ENCODE peak calls at places on chromosome 19, in six cellular contexts. One of them, this sample, is unnamed.

GRCh38 chr19:3506384-3507340 is 551 bp downstream of the FZR1 start:
- DNase-seq in GM12878: no peak
- DNase-seq in K562: peak
- DNase-seq in H1: no peak
- DNase-seq in GM12892: no peak
- DNase-seq in HepG2: no peak
- DNase-seq in this sample: no peak

GRCh38 chr19:15589760-15590451 is 25.1 kb upstream of the CYP4F8 start:
- DNase-seq in GM12892: no peak
- DNase-seq in H1: no peak
- DNase-seq in HepG2: no peak
- DNase-seq in GM12878: no peak
- DNase-seq in K562: no peak
- DNase-seq in this sample: no peak

GRCh38 chr19:43667524-43668405 is 2.2 kb downstream of the PLAUR start:
- DNase-seq in GM12892: no peak
- DNase-seq in HepG2: no peak
- DNase-seq in H1: peak
- DNase-seq in K562: peak
- DNase-seq in GM12878: no peak
- DNase-seq in this sample: no peak

GRCh38 chr19:30739394-30739793 is 367.2 kb downstream of the ZNF536 start:
- DNase-seq in GM12878: no peak
- DNase-seq in H1: no peak
- DNase-seq in K562: no peak
- DNase-seq in HepG2: no peak
- DNase-seq in GM12892: no peak
- DNase-seq in this sample: no peak

GRCh38 chr19:16587031-16588023 is 15.1 kb upstream of the SLC35E1 start:
- DNase-seq in GM12878: peak
- DNase-seq in H1: no peak
- DNase-seq in K562: no peak
- DNase-seq in HepG2: no peak
- DNase-seq in GM12892: no peak
- DNase-seq in this sample: no peak

GRCh38 chr19:47545061-47545948 is 27.6 kb downstream of the ZNF541 start:
- DNase-seq in GM12892: no peak
- DNase-seq in H1: no peak
- DNase-seq in K562: no peak
- DNase-seq in GM12878: no peak
- DNase-seq in HepG2: no peak
- DNase-seq in this sample: no peak

GRCh38 chr19:51338563-51339312 is 3.2 kb downstream of the VSIG10L start:
- DNase-seq in H1: peak
- DNase-seq in K562: peak
- DNase-seq in GM12892: peak
- DNase-seq in GM12878: peak
- DNase-seq in HepG2: peak
- DNase-seq in this sample: peak

GRCh38 chr19:4737955-4738580 is 14.4 kb upstream of the DPP9 start:
- DNase-seq in HepG2: no peak
- DNase-seq in K562: no peak
- DNase-seq in H1: no peak
- DNase-seq in GM12878: no peak
- DNase-seq in GM12892: no peak
- DNase-seq in this sample: no peak

GRCh38 chr19:2144190-2144589 is 7.2 kb downstream of the AP3D1 start:
- DNase-seq in GM12878: no peak
- DNase-seq in HepG2: no peak
- DNase-seq in GM12892: no peak
- DNase-seq in K562: no peak
- DNase-seq in H1: no peak
- DNase-seq in this sample: no peak

GRCh38 chr19:29255006-29255405 is 42.1 kb upstream of the UQCRFS1 start:
- DNase-seq in GM12892: no peak
- DNase-seq in H1: no peak
- DNase-seq in HepG2: no peak
- DNase-seq in K562: no peak
- DNase-seq in GM12878: no peak
- DNase-seq in this sample: no peak

GRCh38 chr19:423691-424466 is 14.9 kb upstream of the C2CD4C start:
- DNase-seq in H1: no peak
- DNase-seq in K562: no peak
- DNase-seq in GM12878: no peak
- DNase-seq in GM12892: no peak
- DNase-seq in HepG2: no peak
- DNase-seq in this sample: no peak

GRCh38 chr19:422213-422916 is 13.4 kb upstream of the C2CD4C start:
- DNase-seq in GM12878: no peak
- DNase-seq in H1: no peak
- DNase-seq in GM12892: no peak
- DNase-seq in HepG2: no peak
- DNase-seq in K562: no peak
- DNase-seq in this sample: no peak

GRCh38 chr19:418761-419632 is 10.1 kb upstream of the C2CD4C start:
- DNase-seq in K562: no peak
- DNase-seq in GM12878: no peak
- DNase-seq in GM12892: no peak
- DNase-seq in HepG2: no peak
- DNase-seq in H1: peak
- DNase-seq in this sample: no peak

GRCh38 chr19:416416-416815 is 7.5 kb upstream of the C2CD4C start:
- DNase-seq in GM12878: no peak
- DNase-seq in HepG2: no peak
- DNase-seq in K562: no peak
- DNase-seq in H1: no peak
- DNase-seq in GM12892: no peak
- DNase-seq in this sample: no peak

GRCh38 chr19:419721-420515 is 11.0 kb upstream of the C2CD4C start:
- DNase-seq in K562: no peak
- DNase-seq in HepG2: no peak
- DNase-seq in GM12878: no peak
- DNase-seq in GM12892: no peak
- DNase-seq in H1: peak
- DNase-seq in this sample: no peak
- TF ChIP-seq TAF1 in K562: no peak
- TF ChIP-seq TAF1 in HepG2: no peak
- TF ChIP-seq TAF1 in GM12878: no peak
- TF ChIP-seq TAF1 in GM12892: no peak
- TF ChIP-seq TAF1 in H1: no peak
- TF ChIP-seq TAF1 in this sample: no peak

GRCh38 chr19:13152356-13152853 is 2.2 kb downstream of the IER2 start:
- DNase-seq in K562: no peak
- DNase-seq in GM12892: no peak
- DNase-seq in H1: no peak
- DNase-seq in HepG2: no peak
- DNase-seq in GM12878: no peak
- DNase-seq in this sample: no peak

GRCh38 chr19:13150187-13150918 is at the start of the genes IER2 and STX10:
- DNase-seq in GM12892: peak
- DNase-seq in HepG2: peak
- DNase-seq in K562: peak
- DNase-seq in H1: peak
- DNase-seq in GM12878: no peak
- DNase-seq in this sample: peak

GRCh38 chr19:13151605-13152355 is 1.6 kb downstream of the IER2 start:
- DNase-seq in HepG2: peak
- DNase-seq in GM12892: peak
- DNase-seq in K562: peak
- DNase-seq in GM12878: no peak
- DNase-seq in H1: peak
- DNase-seq in this sample: peak

GRCh38 chr19:13149628-13150186 is 468 bp downstream of the STX10 start:
- DNase-seq in GM12892: no peak
- DNase-seq in K562: peak
- DNase-seq in H1: peak
- DNase-seq in GM12878: no peak
- DNase-seq in HepG2: peak
- DNase-seq in this sample: no peak

GRCh38 chr19:13150919-13151604 is 851 bp downstream of the IER2 start:
- DNase-seq in GM12878: no peak
- DNase-seq in GM12892: no peak
- DNase-seq in HepG2: no peak
- DNase-seq in K562: no peak
- DNase-seq in H1: peak
- DNase-seq in this sample: no peak
- TF ChIP-seq POLR2A in GM12878: peak
- TF ChIP-seq POLR2A in GM12892: peak
- TF ChIP-seq POLR2A in HepG2: no peak
- TF ChIP-seq POLR2A in K562: peak
- TF ChIP-seq POLR2A in H1: no peak
- TF ChIP-seq POLR2A in this sample: no peak

GRCh38 chr19:53507523-53508442 is 30.2 kb upstream of the ZNF331 start:
- DNase-seq in GM12892: no peak
- DNase-seq in GM12878: no peak
- DNase-seq in HepG2: peak
- DNase-seq in H1: no peak
- DNase-seq in K562: no peak
- DNase-seq in this sample: no peak

GRCh38 chr19:53504903-53505302 is 33.0 kb upstream of the ZNF331 start:
- DNase-seq in GM12878: no peak
- DNase-seq in K562: no peak
- DNase-seq in GM12892: no peak
- DNase-seq in H1: no peak
- DNase-seq in HepG2: peak
- DNase-seq in this sample: no peak

GRCh38 chr19:53509443-53509842 is 28.5 kb upstream of the ZNF331 start:
- DNase-seq in GM12878: no peak
- DNase-seq in H1: no peak
- DNase-seq in K562: no peak
- DNase-seq in HepG2: no peak
- DNase-seq in GM12892: no peak
- DNase-seq in this sample: no peak

GRCh38 chr19:53509845-53510244 is 28.1 kb upstream of the ZNF331 start:
- DNase-seq in HepG2: no peak
- DNase-seq in GM12878: no peak
- DNase-seq in H1: no peak
- DNase-seq in GM12892: no peak
- DNase-seq in K562: no peak
- DNase-seq in this sample: no peak

GRCh38 chr19:53506728-53507127 is 31.2 kb upstream of the ZNF331 start:
- DNase-seq in GM12892: no peak
- DNase-seq in K562: no peak
- DNase-seq in H1: no peak
- DNase-seq in HepG2: no peak
- DNase-seq in GM12878: no peak
- DNase-seq in this sample: no peak
- TF ChIP-seq POLR2AphosphoS5 in GM12892: no peak
- TF ChIP-seq POLR2AphosphoS5 in K562: no peak
- TF ChIP-seq POLR2AphosphoS5 in H1: no peak
- TF ChIP-seq POLR2AphosphoS5 in HepG2: no peak
- TF ChIP-seq POLR2AphosphoS5 in GM12878: no peak
- TF ChIP-seq POLR2AphosphoS5 in this sample: no peak

DNA sequence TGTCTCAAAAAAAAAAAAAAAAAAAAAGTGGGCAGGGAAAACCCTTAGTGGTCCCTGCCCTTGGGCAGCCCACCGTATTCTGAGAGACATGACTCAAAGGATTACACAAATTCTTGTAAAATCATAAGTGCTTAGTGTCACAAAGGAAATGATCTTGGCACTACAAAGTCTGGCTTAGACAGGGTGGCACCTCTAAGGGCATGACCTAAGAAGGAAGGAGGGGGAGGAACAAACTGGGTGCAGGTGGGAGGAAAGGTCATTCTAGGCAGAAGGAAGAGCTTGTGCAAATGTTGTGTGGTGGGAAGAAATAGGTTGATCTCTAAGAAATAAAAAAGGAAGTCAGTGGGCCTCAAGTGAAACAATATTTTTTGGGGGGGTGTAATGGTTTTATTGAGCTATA is 10.4 kb downstream of the PNPLA6 start:
- DNase-seq in HepG2: no peak
- DNase-seq in H1: no peak
- DNase-seq in GM12878: no peak
- DNase-seq in GM12892: no peak
- DNase-seq in K562: no peak
- DNase-seq in this sample: no peak
- TF ChIP-seq TAF1 in HepG2: no peak
- TF ChIP-seq TAF1 in H1: no peak
- TF ChIP-seq TAF1 in GM12878: no peak
- TF ChIP-seq TAF1 in GM12892: no peak
- TF ChIP-seq TAF1 in K562: no peak
- TF ChIP-seq TAF1 in this sample: no peak